ENCODE peak calls at places on chromosome 5, in seven cellular contexts. S is HepG2, M is WTC11, Q is HCT116, U is GM12878, D is K562, O is H1. G is an unnamed sample.

GRCh38 chr5:83974151-83974822 is 253.6 kb upstream of the HAPLN1 start:
- DNase-seq in U (no peak), Q (no peak), M (no peak), D (no peak), S (no peak), O (peak; percentile 5), G (no peak)

GRCh38 chr5:9932770-9933169 is 302.6 kb upstream of the TAS2R1 start:
- DNase-seq in U (no peak), M (no peak), D (peak; percentile 11), O (no peak), S (no peak), Q (peak; percentile 1), G (no peak)

GRCh38 chr5:8366296-8366695 is 497.3 kb downstream of the MTRR start:
- DNase-seq in Q (no peak), M (no peak), O (no peak), S (no peak), D (no peak), U (no peak), G (no peak)

GRCh38 chr5:176614805-176615478 is 5.0 kb upstream of the GPRIN1 start:
- DNase-seq in Q (no peak), U (no peak), O (no peak), D (no peak), S (no peak), M (no peak), G (no peak)

GRCh38 chr5:178434851-178435250 is 155.3 kb downstream of the COL23A1 start:
- DNase-seq in O (no peak), Q (no peak), M (no peak), S (no peak), U (no peak), D (no peak), G (peak; percentile 41)

GRCh38 chr5:107092695-107093094 is 578.0 kb downstream of the EFNA5 start:
- DNase-seq in D (no peak), S (no peak), M (no peak), Q (no peak), U (no peak), O (no peak), G (no peak)

GRCh38 chr5:91848453-91848852 is 465.3 kb upstream of the ARRDC3 start:
- DNase-seq in O (no peak), M (no peak), S (peak; percentile 2), U (no peak), D (no peak), Q (peak; percentile 81), G (peak; percentile 8)

GRCh38 chr5:155053482-155053881 is 39.9 kb downstream of the KIF4B start:
- DNase-seq in O (no peak), S (no peak), Q (no peak), U (no peak), D (no peak), M (no peak), G (no peak)

GRCh38 chr5:41517909-41518308 is 7.5 kb upstream of the PLCXD3 start:
- DNase-seq in O (no peak), M (no peak), S (no peak), D (no peak), U (no peak), Q (no peak), G (no peak)

GRCh38 chr5:10577371-10578291 is 13.8 kb downstream of the ANKRD33B start:
- DNase-seq in D (peak; percentile 80), O (no peak), U (no peak), Q (no peak), S (no peak), M (no peak), G (no peak)

GRCh38 chr5:172149073-172149472 is 39.0 kb downstream of the STK10 start:
- DNase-seq in D (no peak), Q (no peak), S (no peak), M (no peak), O (no peak), U (no peak), G (no peak)

GRCh38 chr5:84382363-84383295 is 2.1 kb downstream of the EDIL3 start:
- DNase-seq in M (peak; percentile 72), D (no peak), Q (no peak), O (no peak), S (no peak), U (no peak), G (peak; percentile 45)

GRCh38 chr5:60274704-60275103 is 381.2 kb upstream of the PDE4D start:
- DNase-seq in O (no peak), U (no peak), Q (no peak), S (no peak), D (no peak), M (no peak), G (no peak)

GRCh38 chr5:157328277-157328912 is 62.5 kb downstream of the CYFIP2 start:
- DNase-seq in S (peak; percentile 73), Q (peak; percentile 58), U (no peak), O (no peak), D (peak; percentile 77), M (peak; percentile 45), G (peak; percentile 87)

GRCh38 chr5:119353686-119354366 is 2.0 kb upstream of the TNFAIP8 start:
- DNase-seq in O (no peak), M (no peak), D (no peak), U (peak; percentile 72), Q (no peak), S (no peak), G (no peak)

GRCh38 chr5:114249838-114250237 is 112.0 kb upstream of the KCNN2 start:
- DNase-seq in O (no peak), Q (no peak), U (no peak), M (no peak), D (no peak), S (no peak), G (no peak)

GRCh38 chr5:80782626-80783025 is 127.8 kb upstream of the DHFR start:
- DNase-seq in U (no peak), M (no peak), S (no peak), Q (no peak), D (no peak), O (no peak), G (no peak)

GRCh38 chr5:37495668-37496067 is 116.5 kb downstream of the WDR70 start:
- DNase-seq in D (no peak), O (no peak), M (no peak), Q (no peak), U (no peak), S (no peak), G (no peak)

GRCh38 chr5:118553662-118554061 is 434.7 kb downstream of the DTWD2 start:
- DNase-seq in Q (no peak), U (no peak), D (no peak), S (no peak), M (no peak), O (no peak), G (no peak)

GRCh38 chr5:67214713-67215591 is 18.4 kb upstream of the CD180 start:
- DNase-seq in S (no peak), O (no peak), U (no peak), Q (no peak), D (no peak), M (no peak), G (no peak)

GRCh38 chr5:144150996-144151395 is 19.5 kb downstream of the YIPF5 start:
- DNase-seq in S (no peak), U (no peak), D (no peak), M (no peak), Q (no peak), O (no peak), G (no peak)

GRCh38 chr5:62030326-62030725 is 275.7 kb upstream of the KIF2A start:
- DNase-seq in D (no peak), O (no peak), S (no peak), U (no peak), Q (no peak), M (no peak), G (no peak)

GRCh38 chr5:141649972-141650371 is 1.2 kb downstream of the FCHSD1 start:
- DNase-seq in S (no peak), U (no peak), D (no peak), O (no peak), M (no peak), Q (no peak), G (no peak)

GRCh38 chr5:169350759-169351240 is 49.9 kb upstream of the SLIT3 start:
- DNase-seq in Q (peak; percentile 13), D (no peak), S (no peak), M (no peak), U (no peak), O (peak; percentile 31), G (no peak)

GRCh38 chr5:96172436-96172835 is 210.8 kb upstream of the ELL2 start:
- DNase-seq in O (no peak), S (no peak), U (no peak), D (no peak), Q (no peak), M (no peak), G (no peak)
- TF ChIP-seq SP1 in O (no peak), S (no peak), U (no peak), D (no peak), Q (no peak), M (no peak), G (no peak)

GRCh38 chr5:88665750-88666215 is 217.2 kb downstream of the MEF2C start:
- DNase-seq in Q (no peak), D (no peak), S (no peak), O (no peak), M (peak; percentile 61), U (no peak), G (no peak)
- TF ChIP-seq SP1 in Q (no peak), D (no peak), S (no peak), O (no peak), M (no peak), U (no peak), G (no peak)

GRCh38 chr5:158878227-158878626 is 221.5 kb downstream of the EBF1 start:
- DNase-seq in Q (no peak), S (no peak), D (no peak), M (no peak), U (no peak), O (no peak), G (no peak)

GRCh38 chr5:158877706-158878105 is 222.0 kb downstream of the EBF1 start:
- DNase-seq in D (no peak), S (no peak), Q (no peak), O (no peak), M (no peak), U (no peak), G (no peak)

GRCh38 chr5:158875272-158875679 is 224.4 kb downstream of the EBF1 start:
- DNase-seq in M (no peak), Q (no peak), S (no peak), D (no peak), O (no peak), U (no peak), G (no peak)

GRCh38 chr5:158876263-158876942 is 223.3 kb downstream of the EBF1 start:
- DNase-seq in D (no peak), M (no peak), O (no peak), Q (no peak), S (no peak), U (no peak), G (no peak)

DNA sequence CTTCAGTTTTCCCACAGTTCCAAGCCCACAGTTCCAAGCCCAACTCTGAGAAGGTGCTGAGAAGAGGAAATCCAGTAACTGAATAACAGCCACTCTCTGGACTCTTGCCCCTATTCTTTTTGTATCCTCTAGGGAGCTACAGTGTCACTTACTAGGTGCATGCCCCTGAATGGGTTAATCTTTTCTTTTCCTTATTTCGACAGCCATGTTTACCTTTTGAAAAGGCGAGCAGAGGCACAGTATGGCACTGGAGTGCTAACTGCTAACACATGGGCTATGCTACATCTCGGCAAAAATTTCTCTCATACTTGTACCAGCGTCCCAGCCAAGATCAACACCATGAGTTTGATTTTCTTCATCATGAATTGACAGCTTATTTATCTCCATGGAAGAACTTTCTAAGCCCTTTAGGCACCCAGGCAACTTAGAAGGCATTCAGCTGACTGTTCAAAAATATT is 222.6 kb downstream of the EBF1 start:
- DNase-seq in U (no peak), M (no peak), S (no peak), O (no peak), D (no peak), Q (no peak), G (no peak)
- TF ChIP-seq SP1 in U (no peak), M (no peak), S (no peak), O (no peak), D (no peak), Q (no peak), G (no peak)

GRCh38 chr5:108650997-108651396 is 96.7 kb upstream of the FER start:
- DNase-seq in Q (no peak), S (no peak), U (no peak), O (no peak), D (no peak), M (no peak), G (no peak)
- TF ChIP-seq SP1 in Q (no peak), S (no peak), U (no peak), O (no peak), D (no peak), M (no peak), G (no peak)

G was measured in HEK293T.